ENCODE peak calls at places on chromosome 15, in seven cellular contexts. One of them, this sample, is unnamed.

GRCh38 chr15:60928987-60929386 is 300.1 kb downstream of the RORA start:
- DNase-seq in fibroblast of lung: no peak
- DNase-seq in neuronal stem cell: no peak
- DNase-seq in cardiac fibroblast: no peak
- DNase-seq in PC-3: no peak
- DNase-seq in heart left ventricle: no peak
- DNase-seq in small intestine: no peak
- DNase-seq in this sample: no peak

GRCh38 chr15:36356978-36357582 is 222.3 kb upstream of the CDIN1 start:
- DNase-seq in fibroblast of lung: peak
- DNase-seq in neuronal stem cell: no peak
- DNase-seq in cardiac fibroblast: peak
- DNase-seq in PC-3: no peak
- DNase-seq in heart left ventricle: no peak
- DNase-seq in small intestine: no peak
- DNase-seq in this sample: peak

GRCh38 chr15:40843885-40844542 is at the start of gene SPINT1:
- DNase-seq in fibroblast of lung: peak
- DNase-seq in neuronal stem cell: no peak
- DNase-seq in cardiac fibroblast: no peak
- DNase-seq in PC-3: peak
- DNase-seq in heart left ventricle: no peak
- DNase-seq in small intestine: peak
- DNase-seq in this sample: no peak

GRCh38 chr15:50712018-50712417 is 25.4 kb upstream of the TRPM7 start:
- DNase-seq in fibroblast of lung: no peak
- DNase-seq in neuronal stem cell: no peak
- DNase-seq in cardiac fibroblast: no peak
- DNase-seq in PC-3: no peak
- DNase-seq in heart left ventricle: no peak
- DNase-seq in small intestine: peak
- DNase-seq in this sample: no peak

GRCh38 chr15:81480645-81481053 is 106.6 kb upstream of the TMC3 start:
- DNase-seq in fibroblast of lung: peak
- DNase-seq in neuronal stem cell: peak
- DNase-seq in cardiac fibroblast: peak
- DNase-seq in PC-3: peak
- DNase-seq in heart left ventricle: peak
- DNase-seq in small intestine: peak
- DNase-seq in this sample: no peak

GRCh38 chr15:67413770-67414429 is 107.0 kb upstream of the C15orf61 start:
- DNase-seq in fibroblast of lung: peak
- DNase-seq in neuronal stem cell: no peak
- DNase-seq in cardiac fibroblast: peak
- DNase-seq in PC-3: peak
- DNase-seq in heart left ventricle: no peak
- DNase-seq in small intestine: no peak
- DNase-seq in this sample: peak

GRCh38 chr15:65887565-65887964 is 18.3 kb downstream of the RAB11A start:
- DNase-seq in fibroblast of lung: no peak
- DNase-seq in neuronal stem cell: no peak
- DNase-seq in cardiac fibroblast: no peak
- DNase-seq in PC-3: no peak
- DNase-seq in heart left ventricle: no peak
- DNase-seq in small intestine: peak
- DNase-seq in this sample: no peak

GRCh38 chr15:66404532-66404931 is 17.8 kb downstream of the MAP2K1 start:
- DNase-seq in fibroblast of lung: no peak
- DNase-seq in neuronal stem cell: no peak
- DNase-seq in cardiac fibroblast: no peak
- DNase-seq in PC-3: no peak
- DNase-seq in heart left ventricle: no peak
- DNase-seq in small intestine: no peak
- DNase-seq in this sample: no peak

GRCh38 chr15:40591310-40591845 is 2.7 kb upstream of the KNL1 start:
- DNase-seq in fibroblast of lung: no peak
- DNase-seq in neuronal stem cell: no peak
- DNase-seq in cardiac fibroblast: no peak
- DNase-seq in PC-3: no peak
- DNase-seq in heart left ventricle: no peak
- DNase-seq in small intestine: peak
- DNase-seq in this sample: no peak

DNA sequence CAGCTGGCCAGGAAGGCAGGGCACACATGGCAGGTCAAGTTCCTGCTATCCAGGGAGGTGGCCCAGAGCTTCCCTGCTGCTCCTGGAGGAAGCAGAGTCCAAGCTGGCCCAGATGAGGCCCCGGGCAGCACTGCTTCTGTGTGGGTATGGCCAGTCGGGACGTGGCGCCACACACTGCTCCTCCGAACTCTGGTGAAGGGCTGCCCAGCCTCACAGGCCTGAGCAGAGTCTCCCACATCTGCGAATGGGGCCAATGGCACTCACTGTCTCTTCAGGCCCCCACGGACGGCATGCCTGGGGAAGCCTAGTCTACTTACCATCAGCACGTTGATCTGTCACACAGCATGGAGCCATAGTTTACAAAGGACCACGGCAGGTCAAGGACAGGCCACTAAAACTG is 2.5 kb upstream of the PLA2G4F start:
- DNase-seq in fibroblast of lung: no peak
- DNase-seq in neuronal stem cell: no peak
- DNase-seq in cardiac fibroblast: no peak
- DNase-seq in PC-3: no peak
- DNase-seq in heart left ventricle: no peak
- DNase-seq in small intestine: no peak
- DNase-seq in this sample: no peak
- H3K4me3 ChIP-seq in fibroblast of lung: no peak
- H3K4me3 ChIP-seq in neuronal stem cell: no peak
- H3K4me3 ChIP-seq in cardiac fibroblast: no peak
- H3K4me3 ChIP-seq in PC-3: no peak
- H3K4me3 ChIP-seq in heart left ventricle: no peak
- H3K4me3 ChIP-seq in small intestine: no peak
- H3K4me3 ChIP-seq in this sample: no peak

DNA sequence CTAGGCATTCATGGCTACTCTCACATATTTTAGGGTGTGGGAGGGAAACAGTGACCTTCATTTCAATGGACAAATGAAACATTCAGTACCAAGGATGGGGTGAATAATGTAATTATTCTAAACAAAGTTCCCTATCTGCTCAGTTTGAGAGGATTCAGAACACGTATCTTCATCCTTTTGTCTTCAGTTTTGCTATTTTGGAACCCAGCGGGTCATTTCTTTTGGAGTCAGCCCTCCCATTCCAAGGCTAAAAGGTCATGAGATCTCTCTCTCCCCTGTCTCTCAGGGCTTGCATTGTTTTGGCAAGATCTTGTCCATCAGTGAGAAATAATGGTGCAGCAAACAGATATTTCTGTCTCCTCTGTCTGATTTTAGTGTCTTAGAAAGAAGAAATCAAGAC is 16.3 kb upstream of the GATM start:
- DNase-seq in fibroblast of lung: no peak
- DNase-seq in neuronal stem cell: no peak
- DNase-seq in cardiac fibroblast: no peak
- DNase-seq in PC-3: no peak
- DNase-seq in heart left ventricle: no peak
- DNase-seq in small intestine: no peak
- DNase-seq in this sample: no peak
- H3K4me3 ChIP-seq in fibroblast of lung: no peak
- H3K4me3 ChIP-seq in neuronal stem cell: no peak
- H3K4me3 ChIP-seq in cardiac fibroblast: no peak
- H3K4me3 ChIP-seq in PC-3: no peak
- H3K4me3 ChIP-seq in heart left ventricle: no peak
- H3K4me3 ChIP-seq in small intestine: no peak
- H3K4me3 ChIP-seq in this sample: no peak

DNA sequence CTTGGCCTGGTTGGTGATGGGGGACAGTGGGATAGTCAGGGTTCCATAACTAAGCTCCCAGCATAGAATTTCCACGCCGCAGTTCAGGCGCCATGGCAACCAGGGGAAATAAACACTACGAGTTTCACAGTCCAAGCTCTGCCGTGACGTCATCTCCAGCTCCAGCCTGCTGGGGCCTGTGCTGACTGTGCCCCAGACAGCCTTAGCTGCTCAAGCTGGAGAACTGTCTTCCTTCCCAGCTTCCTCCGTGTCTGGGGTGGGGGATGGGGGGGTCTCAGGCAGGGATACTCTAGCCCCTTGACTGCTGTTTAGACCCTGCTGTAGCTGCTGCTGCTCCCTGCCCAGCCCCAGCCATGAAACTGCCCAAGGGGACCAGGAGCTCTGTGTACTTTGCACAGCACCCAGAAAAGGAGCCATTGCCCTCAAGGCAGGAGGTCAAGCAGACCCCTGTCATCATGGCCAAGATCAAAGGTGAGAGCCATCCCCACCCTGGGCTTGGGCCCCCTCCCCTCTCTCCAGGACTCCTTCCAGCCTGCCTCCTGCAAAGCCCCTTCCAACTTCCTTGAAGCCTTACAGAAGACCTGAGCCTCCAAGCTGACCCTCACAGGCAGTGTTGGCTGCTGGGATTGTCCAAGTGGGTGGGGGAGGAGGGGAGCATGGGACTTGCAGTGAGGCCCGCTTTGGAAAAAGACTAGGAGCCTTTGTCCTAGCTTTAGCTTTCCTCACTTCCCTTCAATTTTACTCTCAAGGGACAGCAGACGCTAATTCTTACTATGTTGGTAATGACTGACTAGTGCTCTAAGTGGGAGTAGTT is 11.4 kb upstream of the CSPG4 start:
- DNase-seq in fibroblast of lung: peak
- DNase-seq in neuronal stem cell: no peak
- DNase-seq in cardiac fibroblast: peak
- DNase-seq in PC-3: peak
- DNase-seq in heart left ventricle: peak
- DNase-seq in small intestine: peak
- DNase-seq in this sample: peak
- H3K4me3 ChIP-seq in fibroblast of lung: no peak
- H3K4me3 ChIP-seq in neuronal stem cell: no peak
- H3K4me3 ChIP-seq in cardiac fibroblast: no peak
- H3K4me3 ChIP-seq in PC-3: no peak
- H3K4me3 ChIP-seq in heart left ventricle: no peak
- H3K4me3 ChIP-seq in small intestine: no peak
- H3K4me3 ChIP-seq in this sample: no peak

DNA sequence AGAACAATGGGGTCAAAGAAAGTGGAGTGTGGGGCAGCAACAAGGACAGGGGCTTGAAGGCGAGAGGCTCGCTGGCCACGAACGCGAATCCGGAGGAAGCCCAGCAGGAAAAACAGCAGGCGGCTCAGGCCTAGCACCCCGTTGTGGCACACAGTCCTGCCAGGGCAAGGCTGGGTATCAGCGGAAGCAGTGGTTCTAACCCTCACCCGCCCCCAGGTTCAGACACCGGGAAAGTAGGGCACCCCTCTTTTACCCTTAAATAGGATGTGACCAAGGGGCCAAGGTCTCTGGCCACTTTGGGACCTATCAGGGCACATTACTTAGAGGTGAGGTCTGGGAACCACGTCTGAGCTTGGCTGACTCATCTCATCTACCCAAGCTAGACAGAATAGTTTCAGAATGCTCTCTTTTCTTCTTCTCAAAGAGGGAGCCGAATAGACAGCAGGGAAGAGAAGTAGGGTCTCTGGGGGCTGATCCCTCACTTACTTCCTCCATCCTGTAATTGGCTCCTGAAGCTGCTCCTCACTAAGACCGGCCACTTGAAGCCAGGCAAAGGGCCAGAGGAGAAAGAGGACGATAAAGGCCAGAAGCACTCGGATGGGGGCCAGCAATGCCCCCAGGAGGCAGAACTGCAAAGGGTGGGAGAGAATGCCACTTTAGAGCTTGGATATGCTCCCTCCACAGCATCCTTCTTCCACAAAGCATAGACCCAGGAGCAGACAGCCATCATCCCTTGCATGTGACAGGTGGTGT is 1.7 kb downstream of the LPCAT4 start:
- DNase-seq in fibroblast of lung: peak
- DNase-seq in neuronal stem cell: no peak
- DNase-seq in cardiac fibroblast: peak
- DNase-seq in PC-3: no peak
- DNase-seq in heart left ventricle: peak
- DNase-seq in small intestine: no peak
- DNase-seq in this sample: no peak
- H3K4me3 ChIP-seq in fibroblast of lung: peak
- H3K4me3 ChIP-seq in neuronal stem cell: no peak
- H3K4me3 ChIP-seq in cardiac fibroblast: no peak
- H3K4me3 ChIP-seq in PC-3: peak
- H3K4me3 ChIP-seq in heart left ventricle: no peak
- H3K4me3 ChIP-seq in small intestine: no peak
- H3K4me3 ChIP-seq in this sample: peak

GRCh38 chr15:90674476-90674875 is 42.7 kb upstream of the BLM start:
- DNase-seq in fibroblast of lung: peak
- DNase-seq in neuronal stem cell: no peak
- DNase-seq in cardiac fibroblast: no peak
- DNase-seq in PC-3: no peak
- DNase-seq in heart left ventricle: no peak
- DNase-seq in small intestine: no peak
- DNase-seq in this sample: no peak
- H3K4me3 ChIP-seq in fibroblast of lung: no peak
- H3K4me3 ChIP-seq in neuronal stem cell: no peak
- H3K4me3 ChIP-seq in cardiac fibroblast: no peak
- H3K4me3 ChIP-seq in PC-3: no peak
- H3K4me3 ChIP-seq in heart left ventricle: no peak
- H3K4me3 ChIP-seq in small intestine: no peak
- H3K4me3 ChIP-seq in this sample: no peak

DNA sequence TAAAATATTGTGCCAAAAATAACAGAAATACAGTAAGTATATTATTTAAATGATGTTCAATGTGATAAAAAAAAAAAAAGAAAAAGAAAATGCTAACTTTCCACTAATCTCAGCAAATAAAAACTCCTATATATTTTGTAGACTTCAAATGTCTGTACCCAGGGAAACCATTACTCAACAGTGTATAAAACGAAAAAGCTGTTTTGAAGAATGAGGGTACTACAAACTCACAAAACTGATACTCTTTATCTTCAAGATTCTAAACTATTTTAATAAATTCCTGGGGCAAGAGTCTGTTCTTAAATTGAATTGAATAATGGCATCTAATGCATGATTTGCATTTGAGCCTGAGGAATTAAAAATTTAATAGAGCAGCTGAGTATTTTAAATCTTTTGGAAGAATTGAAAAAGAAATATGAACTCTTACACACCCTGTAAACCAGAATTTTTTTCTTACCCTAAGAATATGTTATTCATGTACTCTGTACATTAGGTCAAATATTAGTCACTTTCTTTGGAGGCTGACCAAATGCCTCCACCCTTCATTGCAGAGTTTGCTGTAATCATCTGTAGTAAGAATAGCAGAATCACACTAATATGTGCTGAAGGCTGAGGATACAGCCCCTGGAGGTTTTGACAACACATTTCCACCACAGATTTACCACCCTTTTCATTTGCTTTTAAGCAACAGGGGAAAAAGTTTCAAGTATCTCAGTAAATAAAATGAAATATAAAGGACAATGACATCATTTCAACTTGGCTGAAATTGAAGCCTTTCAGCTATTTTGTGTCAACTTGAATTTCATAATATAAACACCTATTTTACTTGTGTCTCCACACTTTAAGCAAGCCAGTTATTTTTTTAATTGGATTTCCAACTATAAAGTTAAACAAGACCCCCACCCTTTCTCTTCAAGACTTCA is 79.7 kb downstream of the FBN1 start:
- DNase-seq in fibroblast of lung: peak
- DNase-seq in neuronal stem cell: no peak
- DNase-seq in cardiac fibroblast: peak
- DNase-seq in PC-3: peak
- DNase-seq in heart left ventricle: no peak
- DNase-seq in small intestine: no peak
- DNase-seq in this sample: peak
- H3K4me3 ChIP-seq in fibroblast of lung: no peak
- H3K4me3 ChIP-seq in neuronal stem cell: no peak
- H3K4me3 ChIP-seq in cardiac fibroblast: no peak
- H3K4me3 ChIP-seq in PC-3: no peak
- H3K4me3 ChIP-seq in heart left ventricle: no peak
- H3K4me3 ChIP-seq in small intestine: no peak
- H3K4me3 ChIP-seq in this sample: no peak

GRCh38 chr15:97817266-97817890 is 143.1 kb upstream of the ARRDC4 start:
- DNase-seq in fibroblast of lung: no peak
- DNase-seq in neuronal stem cell: no peak
- DNase-seq in cardiac fibroblast: no peak
- DNase-seq in PC-3: no peak
- DNase-seq in heart left ventricle: no peak
- DNase-seq in small intestine: no peak
- DNase-seq in this sample: no peak
- H3K4me3 ChIP-seq in fibroblast of lung: no peak
- H3K4me3 ChIP-seq in neuronal stem cell: no peak
- H3K4me3 ChIP-seq in cardiac fibroblast: no peak
- H3K4me3 ChIP-seq in PC-3: no peak
- H3K4me3 ChIP-seq in heart left ventricle: no peak
- H3K4me3 ChIP-seq in small intestine: no peak
- H3K4me3 ChIP-seq in this sample: no peak

This sample was measured in skeletal muscle cell.